ENCODE peak calls at places on chromosome 6, in eight cellular contexts. One of them, this sample, is unnamed.
A peak's percentile ranks its signal among the peaks of the same experiment; 100 is the strongest.

GRCh38 chr6:6751615-6752014 is 163.1 kb downstream of the LY86 start:
- DNase-seq in WTC11: no peak
- DNase-seq in substantia nigra: no peak
- DNase-seq in endothelial cell: no peak
- DNase-seq in mesendoderm: no peak
- DNase-seq in left cardiac atrium: no peak
- DNase-seq in stomach: no peak
- DNase-seq in stimulated activated CD4-positive, alpha-beta T cell treated with anti-CD3 and anti-CD28 coated beads, TNF-alpha, amount 100 ng/mL, for 4 hours: peak; percentile 1
- DNase-seq in this sample: no peak

GRCh38 chr6:83221302-83221701 is 28.1 kb downstream of the RWDD2A start:
- DNase-seq in WTC11: no peak
- DNase-seq in substantia nigra: no peak
- DNase-seq in endothelial cell: no peak
- DNase-seq in mesendoderm: peak; percentile 94
- DNase-seq in left cardiac atrium: no peak
- DNase-seq in stomach: no peak
- DNase-seq in stimulated activated CD4-positive, alpha-beta T cell treated with anti-CD3 and anti-CD28 coated beads, TNF-alpha, amount 100 ng/mL, for 4 hours: no peak
- DNase-seq in this sample: no peak

GRCh38 chr6:169204167-169204566 is 49.5 kb downstream of the THBS2 start:
- DNase-seq in WTC11: no peak
- DNase-seq in substantia nigra: no peak
- DNase-seq in endothelial cell: no peak
- DNase-seq in mesendoderm: no peak
- DNase-seq in left cardiac atrium: no peak
- DNase-seq in stomach: no peak
- DNase-seq in stimulated activated CD4-positive, alpha-beta T cell treated with anti-CD3 and anti-CD28 coated beads, TNF-alpha, amount 100 ng/mL, for 4 hours: no peak
- DNase-seq in this sample: no peak

GRCh38 chr6:38187285-38187684 is 367.8 kb downstream of the ZFAND3 start:
- DNase-seq in WTC11: no peak
- DNase-seq in substantia nigra: peak; percentile 19
- DNase-seq in endothelial cell: no peak
- DNase-seq in mesendoderm: peak; percentile 72
- DNase-seq in left cardiac atrium: no peak
- DNase-seq in stomach: no peak
- DNase-seq in stimulated activated CD4-positive, alpha-beta T cell treated with anti-CD3 and anti-CD28 coated beads, TNF-alpha, amount 100 ng/mL, for 4 hours: no peak
- DNase-seq in this sample: no peak

GRCh38 chr6:87929843-87930288 is 117.8 kb upstream of the SPACA1 start:
- DNase-seq in WTC11: peak; percentile 85
- DNase-seq in substantia nigra: peak; percentile 76
- DNase-seq in endothelial cell: peak; percentile 83
- DNase-seq in mesendoderm: peak; percentile 94
- DNase-seq in left cardiac atrium: peak; percentile 84
- DNase-seq in stomach: peak; percentile 77
- DNase-seq in stimulated activated CD4-positive, alpha-beta T cell treated with anti-CD3 and anti-CD28 coated beads, TNF-alpha, amount 100 ng/mL, for 4 hours: peak; percentile 10
- DNase-seq in this sample: peak; percentile 12

GRCh38 chr6:20680697-20681165 is 146.5 kb downstream of the CDKAL1 start:
- DNase-seq in WTC11: no peak
- DNase-seq in substantia nigra: no peak
- DNase-seq in endothelial cell: no peak
- DNase-seq in mesendoderm: no peak
- DNase-seq in left cardiac atrium: no peak
- DNase-seq in stomach: no peak
- DNase-seq in stimulated activated CD4-positive, alpha-beta T cell treated with anti-CD3 and anti-CD28 coated beads, TNF-alpha, amount 100 ng/mL, for 4 hours: no peak
- DNase-seq in this sample: no peak

GRCh38 chr6:101845172-101845571 is 451.7 kb downstream of the GRIK2 start:
- DNase-seq in WTC11: no peak
- DNase-seq in substantia nigra: no peak
- DNase-seq in endothelial cell: no peak
- DNase-seq in mesendoderm: no peak
- DNase-seq in left cardiac atrium: no peak
- DNase-seq in stomach: no peak
- DNase-seq in stimulated activated CD4-positive, alpha-beta T cell treated with anti-CD3 and anti-CD28 coated beads, TNF-alpha, amount 100 ng/mL, for 4 hours: no peak
- DNase-seq in this sample: no peak

GRCh38 chr6:12339808-12340487 is 49.8 kb downstream of the EDN1 start:
- DNase-seq in WTC11: no peak
- DNase-seq in substantia nigra: no peak
- DNase-seq in endothelial cell: no peak
- DNase-seq in mesendoderm: no peak
- DNase-seq in left cardiac atrium: no peak
- DNase-seq in stomach: no peak
- DNase-seq in stimulated activated CD4-positive, alpha-beta T cell treated with anti-CD3 and anti-CD28 coated beads, TNF-alpha, amount 100 ng/mL, for 4 hours: no peak
- DNase-seq in this sample: no peak

GRCh38 chr6:72760130-72760793 is 138.4 kb downstream of the KCNQ5 start:
- DNase-seq in WTC11: no peak
- DNase-seq in substantia nigra: no peak
- DNase-seq in endothelial cell: no peak
- DNase-seq in mesendoderm: no peak
- DNase-seq in left cardiac atrium: no peak
- DNase-seq in stomach: no peak
- DNase-seq in stimulated activated CD4-positive, alpha-beta T cell treated with anti-CD3 and anti-CD28 coated beads, TNF-alpha, amount 100 ng/mL, for 4 hours: no peak
- DNase-seq in this sample: no peak

GRCh38 chr6:39791850-39792500 is at the start of gene DAAM2:
- DNase-seq in WTC11: peak; percentile 56
- DNase-seq in substantia nigra: peak; percentile 67
- DNase-seq in endothelial cell: peak; percentile 60
- DNase-seq in mesendoderm: peak; percentile 42
- DNase-seq in left cardiac atrium: peak; percentile 68
- DNase-seq in stomach: peak; percentile 64
- DNase-seq in stimulated activated CD4-positive, alpha-beta T cell treated with anti-CD3 and anti-CD28 coated beads, TNF-alpha, amount 100 ng/mL, for 4 hours: no peak
- DNase-seq in this sample: no peak

GRCh38 chr6:84103029-84103428 is 69.5 kb downstream of the MRAP2 start:
- DNase-seq in WTC11: no peak
- DNase-seq in substantia nigra: no peak
- DNase-seq in endothelial cell: no peak
- DNase-seq in mesendoderm: no peak
- DNase-seq in left cardiac atrium: no peak
- DNase-seq in stomach: no peak
- DNase-seq in stimulated activated CD4-positive, alpha-beta T cell treated with anti-CD3 and anti-CD28 coated beads, TNF-alpha, amount 100 ng/mL, for 4 hours: no peak
- DNase-seq in this sample: no peak

GRCh38 chr6:41675176-41675767 is 37.0 kb downstream of the MDFI start:
- DNase-seq in WTC11: no peak
- DNase-seq in substantia nigra: no peak
- DNase-seq in endothelial cell: no peak
- DNase-seq in mesendoderm: no peak
- DNase-seq in left cardiac atrium: peak; percentile 10
- DNase-seq in stomach: no peak
- DNase-seq in stimulated activated CD4-positive, alpha-beta T cell treated with anti-CD3 and anti-CD28 coated beads, TNF-alpha, amount 100 ng/mL, for 4 hours: no peak
- DNase-seq in this sample: no peak

GRCh38 chr6:11072080-11072479 is 21.6 kb upstream of the SMIM13 start:
- DNase-seq in WTC11: no peak
- DNase-seq in substantia nigra: no peak
- DNase-seq in endothelial cell: no peak
- DNase-seq in mesendoderm: no peak
- DNase-seq in left cardiac atrium: no peak
- DNase-seq in stomach: no peak
- DNase-seq in stimulated activated CD4-positive, alpha-beta T cell treated with anti-CD3 and anti-CD28 coated beads, TNF-alpha, amount 100 ng/mL, for 4 hours: no peak
- DNase-seq in this sample: no peak

GRCh38 chr6:106568518-106568917 is 60.8 kb downstream of the RTN4IP1 start:
- DNase-seq in WTC11: no peak
- DNase-seq in substantia nigra: no peak
- DNase-seq in endothelial cell: no peak
- DNase-seq in mesendoderm: no peak
- DNase-seq in left cardiac atrium: no peak
- DNase-seq in stomach: no peak
- DNase-seq in stimulated activated CD4-positive, alpha-beta T cell treated with anti-CD3 and anti-CD28 coated beads, TNF-alpha, amount 100 ng/mL, for 4 hours: no peak
- DNase-seq in this sample: no peak

GRCh38 chr6:41939091-41939847 is 2.3 kb downstream of the CCND3 start:
- DNase-seq in WTC11: peak; percentile 52
- DNase-seq in substantia nigra: peak; percentile 6
- DNase-seq in endothelial cell: peak; percentile 28
- DNase-seq in mesendoderm: peak; percentile 93
- DNase-seq in left cardiac atrium: peak; percentile 68
- DNase-seq in stomach: peak; percentile 30
- DNase-seq in stimulated activated CD4-positive, alpha-beta T cell treated with anti-CD3 and anti-CD28 coated beads, TNF-alpha, amount 100 ng/mL, for 4 hours: no peak
- DNase-seq in this sample: no peak

GRCh38 chr6:158780963-158781691 is 38.0 kb downstream of the EZR start:
- DNase-seq in WTC11: no peak
- DNase-seq in substantia nigra: no peak
- DNase-seq in endothelial cell: no peak
- DNase-seq in mesendoderm: no peak
- DNase-seq in left cardiac atrium: no peak
- DNase-seq in stomach: peak; percentile 85
- DNase-seq in stimulated activated CD4-positive, alpha-beta T cell treated with anti-CD3 and anti-CD28 coated beads, TNF-alpha, amount 100 ng/mL, for 4 hours: no peak
- DNase-seq in this sample: no peak

GRCh38 chr6:7541175-7542064 is at the start of gene DSP:
- DNase-seq in WTC11: peak; percentile 72
- DNase-seq in substantia nigra: no peak
- DNase-seq in endothelial cell: peak; percentile 77
- DNase-seq in mesendoderm: peak; percentile 84
- DNase-seq in left cardiac atrium: peak; percentile 62
- DNase-seq in stomach: peak; percentile 89
- DNase-seq in stimulated activated CD4-positive, alpha-beta T cell treated with anti-CD3 and anti-CD28 coated beads, TNF-alpha, amount 100 ng/mL, for 4 hours: no peak
- DNase-seq in this sample: no peak

GRCh38 chr6:150063640-150064039 is 5.3 kb downstream of the ULBP3 start:
- DNase-seq in WTC11: no peak
- DNase-seq in substantia nigra: no peak
- DNase-seq in endothelial cell: no peak
- DNase-seq in mesendoderm: no peak
- DNase-seq in left cardiac atrium: no peak
- DNase-seq in stomach: no peak
- DNase-seq in stimulated activated CD4-positive, alpha-beta T cell treated with anti-CD3 and anti-CD28 coated beads, TNF-alpha, amount 100 ng/mL, for 4 hours: no peak
- DNase-seq in this sample: no peak